ENCODE peak calls at places on chromosome 14, in eight cellular contexts. I is mesendoderm, Y is GM23338, B is HepG2, X is astrocyte, P is OCI-LY7, T is A549, D is K562. F is an unnamed sample. For H3K4me1, the result is how much of the 10 kb centered on the place peaks cover.

GRCh38 chr14:98014851-98015615 is 1217.9 kb downstream of the VRK1 start:
- DNase-seq in I (no peak), Y (no peak), B (no peak), X (no peak), P (no peak), T (no peak), D (no peak), F (no peak)

GRCh38 chr14:30808576-30808975 is 65.8 kb upstream of the COCH start:
- DNase-seq in I (no peak), Y (no peak), B (no peak), X (peak), P (no peak), T (no peak), D (no peak), F (no peak)

GRCh38 chr14:80944861-80945617 is 3.5 kb upstream of the CEP128 start:
- DNase-seq in I (no peak), Y (no peak), B (no peak), X (no peak), P (no peak), T (no peak), D (no peak), F (no peak)

GRCh38 chr14:87975636-87976035 is 17.3 kb downstream of the GALC start:
- DNase-seq in I (no peak), Y (no peak), B (no peak), X (no peak), P (no peak), T (no peak), D (no peak), F (no peak)

GRCh38 chr14:27228053-27228452 is 630.2 kb upstream of the NOVA1 start:
- DNase-seq in I (no peak), Y (no peak), B (no peak), X (no peak), P (no peak), T (no peak), D (no peak), F (no peak)

GRCh38 chr14:90060312-90060964 is 1.4 kb upstream of the KCNK13 start:
- DNase-seq in I (peak), Y (peak), B (peak), X (peak), P (no peak), T (peak), D (peak), F (peak)

GRCh38 chr14:91415794-91416743 is 1.6 kb downstream of the CCDC88C start:
- DNase-seq in I (no peak), Y (peak), B (no peak), X (no peak), P (peak), T (no peak), D (no peak), F (peak)

GRCh38 chr14:78091361-78091760 is 78.8 kb upstream of the NRXN3 start:
- DNase-seq in I (no peak), Y (no peak), B (no peak), X (no peak), P (no peak), T (no peak), D (no peak), F (no peak)

GRCh38 chr14:35890308-35890707 is 64.2 kb downstream of the BRMS1L start:
- DNase-seq in I (no peak), Y (no peak), B (no peak), X (no peak), P (no peak), T (no peak), D (no peak), F (no peak)

GRCh38 chr14:33184587-33184986 is 245.9 kb downstream of the NPAS3 start:
- DNase-seq in I (peak), Y (peak), B (no peak), X (no peak), P (no peak), T (no peak), D (no peak), F (no peak)

GRCh38 chr14:89740241-89740640 is 214.3 kb downstream of the EFCAB11 start:
- DNase-seq in I (no peak), Y (no peak), B (no peak), X (no peak), P (no peak), T (no peak), D (no peak), F (no peak)

GRCh38 chr14:55071051-55071450 is 19.6 kb downstream of the MAPK1IP1L start:
- DNase-seq in I (no peak), Y (no peak), B (no peak), X (peak), P (no peak), T (no peak), D (no peak), F (no peak)

GRCh38 chr14:75165586-75166391 is 10.6 kb downstream of the TMED10 start:
- DNase-seq in I (no peak), Y (no peak), B (no peak), X (peak), P (no peak), T (no peak), D (no peak), F (no peak)

GRCh38 chr14:102457491-102457890 is 52.1 kb downstream of the ANKRD9 start:
- DNase-seq in I (no peak), Y (no peak), B (no peak), X (no peak), P (no peak), T (no peak), D (no peak), F (no peak)

GRCh38 chr14:93909429-93910128 is 17.6 kb upstream of the FAM181A start:
- DNase-seq in I (no peak), Y (no peak), B (peak), X (peak), P (no peak), T (no peak), D (no peak), F (no peak)

GRCh38 chr14:30982583-30982982 is 42.9 kb upstream of the AP4S1 start:
- DNase-seq in I (no peak), Y (no peak), B (no peak), X (no peak), P (peak), T (no peak), D (no peak), F (no peak)

GRCh38 chr14:23097786-23098185 is 2.5 kb downstream of the C14orf119 start:
- DNase-seq in I (no peak), Y (no peak), B (no peak), X (no peak), P (no peak), T (no peak), D (peak), F (no peak)
- H3K4me2 ChIP-seq in I (no peak), Y (no peak), B (peak), X (peak), P (no peak), T (peak), D (peak), F (no peak)

GRCh38 chr14:105419055-105419304 is 647 bp upstream of the MTA1 start:
- DNase-seq in I (no peak), Y (no peak), B (no peak), X (no peak), P (no peak), T (no peak), D (no peak), F (no peak)
- H3K4me1 ChIP-seq in I (under half), Y (under half), B (half or more), X (under half), P (under half), T (under half), D (under half), F (under half)

DNA sequence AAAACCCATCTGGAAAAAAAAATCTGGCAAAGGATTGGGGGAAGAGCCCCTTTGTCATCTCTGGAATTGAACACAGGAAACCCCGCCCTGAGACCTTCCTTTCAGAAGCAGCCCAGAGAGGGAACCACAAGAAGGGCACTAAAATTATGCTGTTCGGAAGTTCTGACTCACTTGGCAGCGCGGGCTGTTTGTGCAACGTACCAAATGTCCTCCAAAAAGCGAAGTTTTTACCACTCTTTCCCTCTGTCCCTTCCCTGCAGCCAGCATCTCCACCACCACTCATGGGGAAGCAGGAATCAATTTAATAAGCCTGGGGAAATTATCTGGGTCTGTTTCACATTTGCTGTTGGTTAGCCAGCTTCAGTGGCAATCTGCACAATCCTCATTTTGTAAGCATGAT is 3.2 kb upstream of the SYNE3 start:
- DNase-seq in I (no peak), Y (no peak), B (no peak), X (peak), P (peak), T (no peak), D (no peak), F (no peak)
- H3K27ac ChIP-seq in I (no peak), Y (no peak), B (no peak), X (no peak), P (peak), T (no peak), D (no peak), F (peak)

GRCh38 chr14:73245401-73246325 is 8.4 kb downstream of the PAPLN start:
- DNase-seq in I (no peak), Y (peak), B (no peak), X (no peak), P (peak), T (no peak), D (peak), F (no peak)

GRCh38 chr14:73249108-73249507 is 11.8 kb downstream of the PAPLN start:
- DNase-seq in I (no peak), Y (no peak), B (no peak), X (no peak), P (no peak), T (no peak), D (no peak), F (no peak)

GRCh38 chr14:73244541-73244940 is 7.2 kb downstream of the PAPLN start:
- DNase-seq in I (no peak), Y (no peak), B (no peak), X (no peak), P (no peak), T (no peak), D (no peak), F (no peak)

GRCh38 chr14:73248294-73248868 is 11.1 kb downstream of the PAPLN start:
- DNase-seq in I (no peak), Y (no peak), B (no peak), X (peak), P (peak), T (no peak), D (no peak), F (no peak)

GRCh38 chr14:73246387-73247150 is 9.3 kb downstream of the PAPLN start:
- DNase-seq in I (no peak), Y (no peak), B (no peak), X (no peak), P (no peak), T (no peak), D (peak), F (no peak)
- H3K4me2 ChIP-seq in I (no peak), Y (peak), B (no peak), X (peak), P (peak), T (no peak), D (peak), F (peak)

GRCh38 chr14:77040059-77040308 is 11.5 kb upstream of the IRF2BPL start:
- DNase-seq in I (no peak), Y (no peak), B (no peak), X (no peak), P (no peak), T (no peak), D (no peak), F (no peak)
- H3K4me1 ChIP-seq in I (under half), Y (half or more), B (half or more), X (half or more), P (half or more), T (half or more), D (half or more), F (half or more)

GRCh38 chr14:71932229-71932951 is at the start of gene RGS6:
- DNase-seq in I (peak), Y (peak), B (peak), X (peak), P (no peak), T (no peak), D (no peak), F (peak)
- H3K27ac ChIP-seq in I (no peak), Y (no peak), B (no peak), X (no peak), P (no peak), T (no peak), D (no peak), F (no peak)

GRCh38 chr14:86824167-86824566 is 1168.8 kb downstream of the GALC start:
- DNase-seq in I (no peak), Y (no peak), B (no peak), X (no peak), P (no peak), T (no peak), D (no peak), F (no peak)

GRCh38 chr14:86826641-86827040 is 1166.3 kb downstream of the GALC start:
- DNase-seq in I (no peak), Y (no peak), B (no peak), X (no peak), P (no peak), T (no peak), D (no peak), F (no peak)
- H3K4me2 ChIP-seq in I (no peak), Y (no peak), B (no peak), X (no peak), P (no peak), T (no peak), D (no peak), F (no peak)

GRCh38 chr14:59207506-59207933 is 19.1 kb downstream of the DAAM1 start:
- DNase-seq in I (no peak), Y (no peak), B (no peak), X (no peak), P (no peak), T (no peak), D (no peak), F (no peak)
- H3K4me1 ChIP-seq in I (under half), Y (under half), B (under half), X (under half), P (under half), T (under half), D (under half), F (under half)